ENCODE peak calls at places on chromosomes 7 and 10, in seven cellular contexts. One of them, this sample, is unnamed.

GRCh38 chr10:96380821-96381220 is 22.0 kb upstream of the OPALIN start:
- DNase-seq in HCT116: no peak
- DNase-seq in HepG2: no peak
- DNase-seq in GM12878: no peak
- DNase-seq in SK-N-SH: no peak
- DNase-seq in H1: no peak
- DNase-seq in K562: no peak
- DNase-seq in this sample: no peak

GRCh38 chr10:63670291-63670898 is 149.2 kb downstream of the REEP3 start:
- DNase-seq in HepG2: no peak
- DNase-seq in GM12878: no peak
- DNase-seq in H1: no peak
- DNase-seq in HCT116: no peak
- DNase-seq in K562: no peak
- DNase-seq in SK-N-SH: no peak
- DNase-seq in this sample: no peak

GRCh38 chr10:91712315-91712714 is 79.4 kb upstream of the PPP1R3C start:
- DNase-seq in K562: no peak
- DNase-seq in HepG2: no peak
- DNase-seq in SK-N-SH: no peak
- DNase-seq in HCT116: no peak
- DNase-seq in H1: no peak
- DNase-seq in GM12878: no peak
- DNase-seq in this sample: no peak

GRCh38 chr10:70191906-70192305 is 21.6 kb upstream of the SAR1A start:
- DNase-seq in SK-N-SH: no peak
- DNase-seq in HepG2: no peak
- DNase-seq in HCT116: no peak
- DNase-seq in H1: no peak
- DNase-seq in K562: no peak
- DNase-seq in GM12878: no peak
- DNase-seq in this sample: no peak

GRCh38 chr10:130992802-130993523 is 318.6 kb downstream of the TCERG1L start:
- DNase-seq in HCT116: no peak
- DNase-seq in GM12878: no peak
- DNase-seq in H1: no peak
- DNase-seq in HepG2: no peak
- DNase-seq in SK-N-SH: no peak
- DNase-seq in K562: no peak
- DNase-seq in this sample: no peak

GRCh38 chr10:43042503-43043341 is 34.1 kb upstream of the RET start:
- DNase-seq in HepG2: no peak
- DNase-seq in H1: no peak
- DNase-seq in HCT116: no peak
- DNase-seq in SK-N-SH: peak
- DNase-seq in K562: no peak
- DNase-seq in GM12878: no peak
- DNase-seq in this sample: no peak

GRCh38 chr10:99279626-99280111 is 44.0 kb upstream of the HPSE2 start:
- DNase-seq in SK-N-SH: no peak
- DNase-seq in K562: no peak
- DNase-seq in HCT116: no peak
- DNase-seq in GM12878: no peak
- DNase-seq in HepG2: no peak
- DNase-seq in H1: no peak
- DNase-seq in this sample: peak

GRCh38 chr10:15169555-15170407 is 1.3 kb upstream of the NMT2 start:
- DNase-seq in K562: peak
- DNase-seq in HepG2: peak
- DNase-seq in GM12878: no peak
- DNase-seq in H1: no peak
- DNase-seq in HCT116: no peak
- DNase-seq in SK-N-SH: no peak
- DNase-seq in this sample: no peak

GRCh38 chr7:70949862-70950261 is 182.1 kb upstream of the GALNT17 start:
- DNase-seq in H1: no peak
- DNase-seq in GM12878: no peak
- DNase-seq in HCT116: no peak
- DNase-seq in HepG2: no peak
- DNase-seq in SK-N-SH: no peak
- DNase-seq in K562: no peak
- DNase-seq in this sample: no peak

GRCh38 chr10:29332061-29332760 is 43.3 kb downstream of the LYZL1 start:
- DNase-seq in SK-N-SH: no peak
- DNase-seq in HepG2: no peak
- DNase-seq in K562: no peak
- DNase-seq in H1: no peak
- DNase-seq in GM12878: no peak
- DNase-seq in HCT116: no peak
- DNase-seq in this sample: no peak

GRCh38 chr10:109022417-109023049 is 900.8 kb downstream of the XPNPEP1 start:
- DNase-seq in K562: no peak
- DNase-seq in HCT116: no peak
- DNase-seq in SK-N-SH: no peak
- DNase-seq in HepG2: no peak
- DNase-seq in H1: no peak
- DNase-seq in GM12878: no peak
- DNase-seq in this sample: no peak

GRCh38 chr10:78865518-78865835 is 203.3 kb upstream of the ZMIZ1 start:
- DNase-seq in H1: no peak
- DNase-seq in K562: no peak
- DNase-seq in HCT116: no peak
- DNase-seq in SK-N-SH: no peak
- DNase-seq in HepG2: no peak
- DNase-seq in GM12878: no peak
- DNase-seq in this sample: no peak

GRCh38 chr10:107971973-107972372 is 807.5 kb upstream of the SORCS1 start:
- DNase-seq in H1: no peak
- DNase-seq in HCT116: no peak
- DNase-seq in GM12878: no peak
- DNase-seq in HepG2: no peak
- DNase-seq in SK-N-SH: no peak
- DNase-seq in K562: no peak
- DNase-seq in this sample: no peak

GRCh38 chr7:81075150-81075549 is 156.3 kb upstream of the SEMA3C start:
- DNase-seq in HCT116: peak
- DNase-seq in H1: no peak
- DNase-seq in GM12878: no peak
- DNase-seq in K562: no peak
- DNase-seq in SK-N-SH: no peak
- DNase-seq in HepG2: no peak
- DNase-seq in this sample: no peak

GRCh38 chr10:52390388-52390787 is 76.3 kb downstream of the DKK1 start:
- DNase-seq in GM12878: no peak
- DNase-seq in HCT116: no peak
- DNase-seq in SK-N-SH: no peak
- DNase-seq in HepG2: no peak
- DNase-seq in H1: no peak
- DNase-seq in K562: no peak
- DNase-seq in this sample: no peak

GRCh38 chr7:133428876-133429275 is 176.0 kb downstream of the EXOC4 start:
- DNase-seq in HCT116: no peak
- DNase-seq in SK-N-SH: no peak
- DNase-seq in HepG2: no peak
- DNase-seq in K562: no peak
- DNase-seq in H1: no peak
- DNase-seq in GM12878: no peak
- DNase-seq in this sample: no peak

GRCh38 chr10:96667401-96667800 is 52.9 kb downstream of the PIK3AP1 start:
- DNase-seq in GM12878: no peak
- DNase-seq in HCT116: no peak
- DNase-seq in H1: no peak
- DNase-seq in K562: no peak
- DNase-seq in HepG2: no peak
- DNase-seq in SK-N-SH: no peak
- DNase-seq in this sample: no peak

GRCh38 chr10:88152720-88153119 is 289.3 kb downstream of the PTEN start:
- DNase-seq in SK-N-SH: peak
- DNase-seq in HepG2: no peak
- DNase-seq in H1: no peak
- DNase-seq in GM12878: peak
- DNase-seq in K562: no peak
- DNase-seq in HCT116: peak
- DNase-seq in this sample: peak
- TF ChIP-seq JUND in SK-N-SH: peak
- TF ChIP-seq JUND in HepG2: no peak
- TF ChIP-seq JUND in H1: no peak
- TF ChIP-seq JUND in GM12878: no peak
- TF ChIP-seq JUND in K562: no peak
- TF ChIP-seq JUND in HCT116: peak
- TF ChIP-seq JUND in this sample: peak

GRCh38 chr10:974785-975074 is 13.5 kb upstream of the GTPBP4 start:
- DNase-seq in H1: no peak
- DNase-seq in HCT116: no peak
- DNase-seq in K562: no peak
- DNase-seq in SK-N-SH: no peak
- DNase-seq in HepG2: no peak
- DNase-seq in GM12878: no peak
- DNase-seq in this sample: no peak

GRCh38 chr10:983401-983800 is 4.8 kb upstream of the GTPBP4 start:
- DNase-seq in K562: no peak
- DNase-seq in GM12878: no peak
- DNase-seq in SK-N-SH: no peak
- DNase-seq in H1: no peak
- DNase-seq in HepG2: no peak
- DNase-seq in HCT116: no peak
- DNase-seq in this sample: no peak

GRCh38 chr10:976316-976715 is 11.9 kb upstream of the GTPBP4 start:
- DNase-seq in HepG2: no peak
- DNase-seq in H1: no peak
- DNase-seq in GM12878: no peak
- DNase-seq in HCT116: no peak
- DNase-seq in SK-N-SH: no peak
- DNase-seq in K562: no peak
- DNase-seq in this sample: no peak

GRCh38 chr10:980468-980867 is 7.8 kb upstream of the GTPBP4 start:
- DNase-seq in HepG2: no peak
- DNase-seq in H1: no peak
- DNase-seq in SK-N-SH: no peak
- DNase-seq in GM12878: no peak
- DNase-seq in HCT116: no peak
- DNase-seq in K562: no peak
- DNase-seq in this sample: no peak

DNA sequence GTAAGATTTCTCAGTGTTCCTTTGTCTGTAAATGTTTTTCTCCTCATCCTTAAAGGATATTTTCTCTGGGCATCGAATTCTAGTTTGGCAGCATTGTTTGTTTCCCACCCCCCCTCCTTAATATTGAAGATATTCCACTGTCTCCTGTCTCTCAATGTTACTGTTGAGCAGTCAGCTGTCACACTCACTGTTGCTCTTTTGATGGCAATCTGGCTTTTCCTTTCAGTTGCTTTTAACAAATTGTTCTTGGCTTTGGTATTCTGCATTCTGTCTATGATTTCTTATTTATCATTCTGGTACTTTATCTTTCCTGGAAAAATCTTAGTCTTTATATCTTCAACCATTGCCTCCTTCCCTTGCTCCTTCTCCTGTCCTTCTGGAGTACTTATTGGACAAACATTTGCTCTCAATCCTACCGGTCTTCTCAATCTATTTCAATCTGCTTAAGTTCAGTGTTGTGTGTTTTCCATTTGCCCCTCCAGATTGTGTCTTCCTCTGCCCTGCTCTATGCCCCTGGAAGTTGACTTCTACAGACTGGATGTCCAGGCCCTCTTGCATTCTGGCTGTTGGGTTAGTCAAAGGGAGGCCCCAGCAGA is 9.3 kb upstream of the GTPBP4 start:
- DNase-seq in HepG2: no peak
- DNase-seq in H1: no peak
- DNase-seq in HCT116: no peak
- DNase-seq in GM12878: no peak
- DNase-seq in K562: no peak
- DNase-seq in SK-N-SH: no peak
- DNase-seq in this sample: no peak
- TF ChIP-seq JUND in HepG2: no peak
- TF ChIP-seq JUND in H1: no peak
- TF ChIP-seq JUND in HCT116: no peak
- TF ChIP-seq JUND in GM12878: no peak
- TF ChIP-seq JUND in K562: no peak
- TF ChIP-seq JUND in SK-N-SH: no peak
- TF ChIP-seq JUND in this sample: no peak

GRCh38 chr7:117126631-117127030 is 173.3 kb downstream of the ST7 start:
- DNase-seq in HCT116: no peak
- DNase-seq in H1: no peak
- DNase-seq in K562: no peak
- DNase-seq in SK-N-SH: no peak
- DNase-seq in GM12878: no peak
- DNase-seq in HepG2: no peak
- DNase-seq in this sample: no peak

GRCh38 chr7:117129538-117129955 is 176.2 kb downstream of the ST7 start:
- DNase-seq in H1: no peak
- DNase-seq in GM12878: no peak
- DNase-seq in HepG2: no peak
- DNase-seq in SK-N-SH: no peak
- DNase-seq in HCT116: no peak
- DNase-seq in K562: no peak
- DNase-seq in this sample: no peak

GRCh38 chr7:117124585-117125220 is 171.4 kb downstream of the ST7 start:
- DNase-seq in H1: no peak
- DNase-seq in GM12878: peak
- DNase-seq in K562: peak
- DNase-seq in HepG2: peak
- DNase-seq in SK-N-SH: peak
- DNase-seq in HCT116: peak
- DNase-seq in this sample: no peak

GRCh38 chr7:117130262-117130661 is 177.0 kb downstream of the ST7 start:
- DNase-seq in GM12878: no peak
- DNase-seq in HepG2: no peak
- DNase-seq in HCT116: no peak
- DNase-seq in K562: no peak
- DNase-seq in SK-N-SH: no peak
- DNase-seq in H1: no peak
- DNase-seq in this sample: no peak

GRCh38 chr7:117127585-117128168 is 174.4 kb downstream of the ST7 start:
- DNase-seq in HepG2: peak
- DNase-seq in GM12878: peak
- DNase-seq in SK-N-SH: no peak
- DNase-seq in HCT116: peak
- DNase-seq in H1: no peak
- DNase-seq in K562: peak
- DNase-seq in this sample: peak
- TF ChIP-seq JUND in HepG2: no peak
- TF ChIP-seq JUND in GM12878: no peak
- TF ChIP-seq JUND in SK-N-SH: no peak
- TF ChIP-seq JUND in HCT116: no peak
- TF ChIP-seq JUND in H1: no peak
- TF ChIP-seq JUND in K562: no peak
- TF ChIP-seq JUND in this sample: no peak

DNA sequence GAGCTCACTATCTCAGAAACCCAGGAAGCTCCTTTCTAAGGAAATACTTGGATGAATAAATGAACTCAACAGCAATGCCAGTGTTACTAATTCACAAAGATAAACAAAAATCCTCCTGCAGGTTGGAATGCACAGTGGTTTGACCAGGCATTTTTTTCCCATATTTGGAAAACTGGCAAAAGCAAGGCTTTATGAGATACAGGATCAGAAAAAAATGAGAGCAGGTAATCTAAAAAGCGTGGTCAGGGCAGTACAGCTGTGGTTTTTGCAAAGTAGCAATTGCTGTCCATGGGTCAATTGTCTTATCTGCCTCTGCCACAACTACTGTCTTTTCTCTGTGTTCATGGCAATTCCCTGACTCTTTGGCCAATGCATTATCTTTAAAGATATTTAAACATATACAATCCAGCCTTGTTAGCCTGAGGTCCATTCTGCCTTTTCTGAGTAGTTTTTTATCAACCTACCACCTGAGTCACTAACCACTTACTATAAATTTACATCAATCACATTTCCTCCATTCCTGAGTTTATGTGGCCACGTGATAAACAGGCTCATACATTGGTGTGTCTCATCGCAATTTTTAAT is 564.5 kb upstream of the IGFBP3 start:
- DNase-seq in GM12878: no peak
- DNase-seq in HCT116: no peak
- DNase-seq in K562: no peak
- DNase-seq in SK-N-SH: no peak
- DNase-seq in HepG2: no peak
- DNase-seq in H1: no peak
- DNase-seq in this sample: no peak
- TF ChIP-seq JUND in GM12878: no peak
- TF ChIP-seq JUND in HCT116: no peak
- TF ChIP-seq JUND in K562: no peak
- TF ChIP-seq JUND in SK-N-SH: no peak
- TF ChIP-seq JUND in HepG2: no peak
- TF ChIP-seq JUND in H1: no peak
- TF ChIP-seq JUND in this sample: no peak

This sample was measured in T47D.